ENCODE peak calls at places on chromosome 22, in four cellular contexts. B is hippocampal formation, Q is GM13977, A is hepatic stellate cell. K is an unnamed sample.

GRCh38 chr22:45889539-45890350 is 87.2 kb downstream of the WNT7B start:
- DNase-seq in Q (no peak), A (peak; percentile 64), B (no peak), K (no peak)

GRCh38 chr22:24859587-24859986 is 53.6 kb downstream of the SGSM1 start:
- DNase-seq in B (no peak), A (no peak), Q (no peak), K (no peak)

GRCh38 chr22:42842658-42843370 is 14.3 kb downstream of the ARFGAP3 start:
- DNase-seq in B (no peak), A (no peak), Q (no peak), K (no peak)

GRCh38 chr22:45192701-45193187 is 29.0 kb downstream of the NUP50 start:
- DNase-seq in B (no peak), Q (no peak), A (no peak), K (no peak)

GRCh38 chr22:40183029-40183581 is 5.4 kb downstream of the TNRC6B start:
- DNase-seq in B (no peak), Q (no peak), A (peak; percentile 62), K (peak; percentile 18)

GRCh38 chr22:31106001-31106571 is 1.3 kb downstream of the SELENOM start:
- DNase-seq in B (no peak), Q (no peak), A (no peak), K (no peak)

GRCh38 chr22:41290262-41291221 is 4.6 kb upstream of the RANGAP1 start:
- DNase-seq in B (no peak), A (peak; percentile 69), Q (no peak), K (no peak)

GRCh38 chr22:31829505-31829904 is 75.7 kb downstream of the DEPDC5 start:
- DNase-seq in B (no peak), Q (peak; percentile 23), A (peak; percentile 82), K (peak; percentile 68)

GRCh38 chr22:39238966-39239510 is 5.7 kb downstream of the PDGFB start:
- DNase-seq in B (no peak), A (no peak), Q (no peak), K (no peak)

GRCh38 chr22:43126506-43127165 is 16.1 kb downstream of the BIK start:
- DNase-seq in A (peak; percentile 99), B (no peak), Q (no peak), K (peak; percentile 97)

GRCh38 chr22:47816121-47816915 is 1053.9 kb downstream of the TBC1D22A start:
- DNase-seq in A (no peak), Q (no peak), B (no peak), K (no peak)